ENCODE peak calls at places on chromosomes 1 and 21, in ten cellular contexts. T is lower leg skin, Y is SK-N-SH, Q is brain microvascular endothelial cell, P is lung, Z is Peyer's patch, D is fibroblast of the aortic adventitia, F is sigmoid colon, I is heart right ventricle, E is cardiac fibroblast. H is an unnamed sample.

GRCh38 chr1:182301467-182302198 is 90.0 kb downstream of the GLUL start:
- DNase-seq in T (no peak), Y (no peak), Q (no peak), P (no peak), Z (no peak), D (peak), F (peak), I (peak), E (peak), H (no peak)

GRCh38 chr1:40004857-40005256 is 35.7 kb upstream of the CAP1 start:
- DNase-seq in T (no peak), Y (no peak), Q (no peak), P (no peak), Z (no peak), D (no peak), F (no peak), I (no peak), E (no peak), H (no peak)

GRCh38 chr1:29120367-29120766 is 3.3 kb downstream of the TMEM200B start:
- DNase-seq in T (no peak), Y (no peak), Q (no peak), P (no peak), Z (no peak), D (no peak), F (no peak), I (no peak), E (no peak), H (no peak)

GRCh38 chr1:35883681-35884155 is 709 bp downstream of the AGO1 start:
- DNase-seq in T (peak), Y (peak), Q (no peak), P (peak), Z (peak), D (peak), F (peak), I (peak), E (peak), H (peak)

GRCh38 chr1:21066365-21067012 is 110.2 kb downstream of the EIF4G3 start:
- DNase-seq in T (no peak), Y (no peak), Q (no peak), P (no peak), Z (no peak), D (no peak), F (no peak), I (no peak), E (no peak), H (no peak)

GRCh38 chr21:43733529-43734071 is 14.7 kb downstream of the PDXK start:
- DNase-seq in T (no peak), Y (no peak), Q (no peak), P (no peak), Z (no peak), D (peak), F (no peak), I (no peak), E (peak), H (no peak)

GRCh38 chr1:51956528-51957509 is 33.7 kb downstream of the RAB3B start:
- DNase-seq in T (no peak), Y (no peak), Q (no peak), P (no peak), Z (no peak), D (peak), F (no peak), I (no peak), E (peak), H (no peak)

GRCh38 chr1:106022312-106022902 is 1034.1 kb upstream of the PRMT6 start:
- DNase-seq in T (no peak), Y (no peak), Q (no peak), P (no peak), Z (no peak), D (peak), F (no peak), I (no peak), E (peak), H (no peak)

GRCh38 chr1:67973061-67973460 is 77.4 kb downstream of the DIRAS3 start:
- DNase-seq in T (no peak), Y (no peak), Q (no peak), P (no peak), Z (no peak), D (no peak), F (no peak), I (no peak), E (no peak), H (no peak)

GRCh38 chr1:44406761-44407429 is 1.8 kb downstream of the RNF220 start:
- DNase-seq in T (no peak), Y (peak), Q (no peak), P (no peak), Z (peak), D (no peak), F (no peak), I (no peak), E (no peak), H (no peak)

GRCh38 chr1:156709743-156710489 is 4.5 kb upstream of the CRABP2 start:
- DNase-seq in T (peak), Y (peak), Q (no peak), P (peak), Z (no peak), D (peak), F (peak), I (peak), E (peak), H (no peak)

GRCh38 chr1:24257373-24257772 is 61.8 kb upstream of the GRHL3 start:
- DNase-seq in T (no peak), Y (no peak), Q (no peak), P (no peak), Z (no peak), D (no peak), F (no peak), I (no peak), E (no peak), H (no peak)

GRCh38 chr21:44509539-44509938 is 30.5 kb downstream of the KRTAP10-1 start:
- DNase-seq in T (peak), Y (peak), Q (no peak), P (peak), Z (peak), D (no peak), F (no peak), I (peak), E (no peak), H (no peak)

GRCh38 chr1:153548722-153549695 is at the start of gene S100A3:
- DNase-seq in T (peak), Y (no peak), Q (peak), P (no peak), Z (peak), D (peak), F (peak), I (peak), E (peak), H (no peak)
- TF ChIP-seq CTCF in T (no peak), Y (peak), Q (no peak), P (no peak), Z (no peak), D (peak), F (no peak), I (no peak), E (peak), H (no peak)

GRCh38 chr1:65590279-65590678 is 169.8 kb downstream of the LEPR start:
- DNase-seq in T (no peak), Y (no peak), Q (no peak), P (no peak), Z (no peak), D (no peak), F (no peak), I (no peak), E (no peak), H (no peak)
- TF ChIP-seq CTCF in T (no peak), Y (no peak), Q (no peak), P (no peak), Z (no peak), D (no peak), F (no peak), I (no peak), E (no peak), H (no peak)

DNA sequence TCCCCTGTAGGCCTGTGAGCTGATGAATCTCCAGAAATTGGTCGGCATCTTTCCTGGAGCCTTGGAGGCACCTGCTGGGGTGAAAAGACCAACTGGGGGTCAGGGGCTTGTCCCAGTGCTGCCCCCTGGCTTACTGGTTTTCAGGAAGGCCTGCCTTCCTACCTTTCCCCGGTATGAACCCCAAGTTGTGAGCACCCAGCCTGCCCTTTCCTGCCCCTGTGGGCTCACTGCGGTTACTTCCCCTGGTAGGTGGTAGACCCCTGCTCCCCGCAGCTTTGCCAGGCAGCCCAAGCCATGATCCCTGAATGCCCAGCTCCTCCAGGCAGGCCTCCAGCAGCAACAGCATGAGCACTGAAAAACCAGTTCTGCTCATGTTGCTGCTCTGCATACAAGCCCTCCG is 10.2 kb downstream of the DMRTB1 start:
- DNase-seq in T (no peak), Y (no peak), Q (no peak), P (no peak), Z (no peak), D (no peak), F (no peak), I (no peak), E (no peak), H (no peak)
- TF ChIP-seq CTCF in T (no peak), Y (no peak), Q (peak), P (no peak), Z (no peak), D (no peak), F (no peak), I (no peak), E (no peak), H (no peak)

DNA sequence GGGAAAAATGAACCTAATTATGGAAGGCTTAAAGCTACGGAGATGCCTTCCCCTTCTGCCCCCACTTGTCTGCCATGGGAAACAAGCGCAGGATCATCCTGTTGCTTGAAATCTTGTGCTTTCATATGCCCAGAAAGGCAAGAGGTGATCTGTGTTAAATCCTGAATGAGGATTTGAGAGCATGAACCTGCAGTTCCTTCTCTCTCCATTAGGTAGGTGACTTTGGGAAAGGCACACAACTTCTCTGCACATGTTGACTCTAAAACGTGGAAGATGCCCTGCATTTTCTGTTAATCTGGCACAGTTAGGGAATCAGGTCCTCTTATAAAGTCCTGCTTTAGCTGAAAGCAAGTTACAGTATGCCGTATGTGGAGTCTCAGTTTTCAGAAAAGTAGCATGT is 46.6 kb upstream of the MTR start:
- DNase-seq in T (no peak), Y (no peak), Q (no peak), P (no peak), Z (no peak), D (no peak), F (no peak), I (no peak), E (no peak), H (no peak)
- TF ChIP-seq CTCF in T (no peak), Y (peak), Q (peak), P (no peak), Z (no peak), D (peak), F (no peak), I (no peak), E (peak), H (peak)

GRCh38 chr1:83500987-83501591 is 497.8 kb downstream of the TTLL7 start:
- DNase-seq in T (no peak), Y (no peak), Q (no peak), P (no peak), Z (no peak), D (no peak), F (no peak), I (no peak), E (no peak), H (no peak)

GRCh38 chr1:83499998-83500397 is 498.9 kb downstream of the TTLL7 start:
- DNase-seq in T (no peak), Y (no peak), Q (no peak), P (no peak), Z (no peak), D (no peak), F (no peak), I (no peak), E (no peak), H (no peak)

GRCh38 chr1:83495560-83495959 is 503.4 kb downstream of the TTLL7 start:
- DNase-seq in T (no peak), Y (no peak), Q (no peak), P (no peak), Z (no peak), D (no peak), F (no peak), I (no peak), E (no peak), H (no peak)

GRCh38 chr1:83500531-83500930 is 498.4 kb downstream of the TTLL7 start:
- DNase-seq in T (no peak), Y (no peak), Q (no peak), P (no peak), Z (no peak), D (no peak), F (no peak), I (no peak), E (no peak), H (no peak)

DNA sequence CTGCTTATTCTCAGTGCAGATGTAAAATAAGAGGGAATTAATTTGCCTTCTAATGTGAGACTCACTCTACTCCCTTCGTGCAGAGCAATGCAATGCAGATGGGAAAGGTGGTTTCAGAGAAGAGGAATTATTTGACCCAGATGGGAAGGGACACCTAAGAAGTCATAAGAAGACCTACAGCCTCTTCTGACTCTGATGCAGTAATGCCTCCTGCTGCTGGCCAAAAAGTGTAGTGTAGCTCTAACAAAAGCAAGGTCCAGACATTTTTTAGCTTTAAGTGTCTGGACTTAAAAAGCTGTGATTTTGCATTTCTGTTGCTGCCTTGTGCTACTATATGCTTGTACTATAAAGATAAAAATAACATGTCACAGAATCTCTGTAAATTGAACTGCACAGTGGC is 501.4 kb downstream of the TTLL7 start:
- DNase-seq in T (no peak), Y (no peak), Q (peak), P (no peak), Z (no peak), D (peak), F (no peak), I (no peak), E (peak), H (no peak)
- TF ChIP-seq CTCF in T (no peak), Y (peak), Q (peak), P (no peak), Z (no peak), D (peak), F (no peak), I (no peak), E (peak), H (peak)

H was measured in type B pancreatic cell.